ENCODE peak calls at places on chromosome 7, in ten cellular contexts. D is adrenal gland, L is prostate gland, P is IMR-90, H is transverse colon, C is testis, M is Peyer's patch, Y is HCT116, Q is heart left ventricle, J is NB4. B is an unnamed sample.

GRCh38 chr7:17408904-17409290 is 110.4 kb downstream of the AHR start:
- DNase-seq in D (no peak), L (no peak), P (peak; percentile 46), H (no peak), C (no peak), M (no peak), Y (no peak), Q (no peak), J (no peak), B (no peak)

GRCh38 chr7:366171-366916 is 76.4 kb downstream of the FOXL3 start:
- DNase-seq in D (no peak), L (no peak), P (peak; percentile 17), H (no peak), C (no peak), M (peak; percentile 14), Y (no peak), Q (peak; percentile 19), J (peak; percentile 23), B (no peak)

GRCh38 chr7:55521543-55522267 is 50.6 kb downstream of the VOPP1 start:
- DNase-seq in D (no peak), L (no peak), P (peak; percentile 13), H (peak; percentile 81), C (no peak), M (peak; percentile 69), Y (no peak), Q (no peak), J (no peak), B (no peak)

GRCh38 chr7:43593010-43593409 is 10.1 kb downstream of the STK17A start:
- DNase-seq in D (no peak), L (no peak), P (no peak), H (no peak), C (no peak), M (no peak), Y (no peak), Q (no peak), J (no peak), B (no peak)

GRCh38 chr7:36806897-36807296 is 82.6 kb upstream of the AOAH start:
- DNase-seq in D (no peak), L (no peak), P (no peak), H (no peak), C (no peak), M (no peak), Y (no peak), Q (no peak), J (peak; percentile 85), B (no peak)

GRCh38 chr7:48084727-48085432 is 4.2 kb upstream of the UPP1 start:
- DNase-seq in D (peak; percentile 86), L (no peak), P (peak; percentile 99), H (peak; percentile 64), C (peak; percentile 52), M (no peak), Y (peak; percentile 87), Q (peak; percentile 76), J (peak; percentile 99), B (peak; percentile 27)

GRCh38 chr7:12647364-12648219 is 39.8 kb upstream of the ARL4A start:
- DNase-seq in D (peak; percentile 79), L (no peak), P (peak; percentile 68), H (peak; percentile 18), C (no peak), M (no peak), Y (peak; percentile 80), Q (no peak), J (no peak), B (peak; percentile 61)

GRCh38 chr7:142563470-142563869 is 185.8 kb upstream of the PRSS1 start:
- DNase-seq in D (no peak), L (no peak), P (peak; percentile 51), H (no peak), C (no peak), M (no peak), Y (no peak), Q (no peak), J (no peak), B (no peak)

GRCh38 chr7:41007351-41007751 is 695.5 kb downstream of the INHBA start:
- DNase-seq in D (no peak), L (no peak), P (no peak), H (no peak), C (no peak), M (no peak), Y (no peak), Q (no peak), J (no peak), B (no peak)

GRCh38 chr7:129859188-129859587 is 93.6 kb downstream of the UBE2H start:
- DNase-seq in D (no peak), L (no peak), P (peak; percentile 15), H (no peak), C (no peak), M (no peak), Y (no peak), Q (no peak), J (peak; percentile 86), B (no peak)

GRCh38 chr7:144256112-144256511 is 8.5 kb downstream of the OR2A7 start:
- DNase-seq in D (no peak), L (no peak), P (no peak), H (no peak), C (no peak), M (no peak), Y (peak; percentile 65), Q (no peak), J (peak; percentile 12), B (no peak)

GRCh38 chr7:117085769-117086463 is 132.6 kb downstream of the ST7 start:
- DNase-seq in D (no peak), L (no peak), P (peak; percentile 54), H (no peak), C (no peak), M (no peak), Y (no peak), Q (no peak), J (no peak), B (no peak)

GRCh38 chr7:117088623-117089199 is 135.4 kb downstream of the ST7 start:
- DNase-seq in D (no peak), L (no peak), P (no peak), H (no peak), C (no peak), M (no peak), Y (no peak), Q (no peak), J (peak; percentile 20), B (no peak)

GRCh38 chr7:117085275-117085674 is 132.0 kb downstream of the ST7 start:
- DNase-seq in D (no peak), L (no peak), P (no peak), H (no peak), C (no peak), M (no peak), Y (no peak), Q (no peak), J (no peak), B (no peak)

GRCh38 chr7:117086788-117087187 is 133.5 kb downstream of the ST7 start:
- DNase-seq in D (no peak), L (no peak), P (no peak), H (no peak), C (no peak), M (no peak), Y (no peak), Q (no peak), J (peak; percentile 72), B (peak; percentile 41)

GRCh38 chr7:117087639-117088396 is 134.5 kb downstream of the ST7 start:
- DNase-seq in D (no peak), L (no peak), P (no peak), H (no peak), C (no peak), M (no peak), Y (no peak), Q (no peak), J (peak; percentile 73), B (no peak)
- TF ChIP-seq POLR2A in D (no peak), L (no peak), P (no peak), H (no peak), C (no peak), M (no peak), Y (no peak), Q (no peak), J (no peak), B (no peak)

GRCh38 chr7:28685660-28686417 is 272.3 kb downstream of the TRIL start:
- DNase-seq in D (peak; percentile 94), L (peak; percentile 93), P (peak; percentile 99), H (peak; percentile 87), C (peak; percentile 91), M (peak; percentile 57), Y (peak; percentile 65), Q (peak; percentile 93), J (peak; percentile 85), B (peak; percentile 82)
- TF ChIP-seq POLR2A in D (peak; percentile 49), L (peak; percentile 45), P (peak; percentile 93), H (peak; percentile 67), C (no peak), M (peak; percentile 28), Y (no peak), Q (peak; percentile 71), J (no peak), B (no peak)

DNA sequence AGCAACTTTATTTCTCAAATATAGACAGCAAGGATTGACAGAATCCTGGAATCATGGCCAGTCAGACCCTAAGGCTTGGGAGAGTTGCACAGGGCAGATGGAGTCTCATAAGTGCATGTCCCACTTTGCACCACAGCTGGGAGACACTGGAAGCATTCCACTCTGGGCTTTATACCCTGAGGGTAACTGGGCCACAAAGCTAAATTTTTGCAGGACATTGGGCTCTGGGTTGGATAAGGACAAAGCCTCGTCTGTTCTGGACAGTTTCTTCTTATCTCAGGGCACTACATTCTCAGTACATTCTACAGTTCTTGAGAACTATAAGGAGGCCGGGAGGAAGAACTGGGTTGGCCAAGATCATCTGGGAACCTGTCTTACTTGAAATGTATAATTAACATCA is 158.3 kb upstream of the IGFBP3 start:
- DNase-seq in D (no peak), L (no peak), P (no peak), H (no peak), C (no peak), M (no peak), Y (no peak), Q (no peak), J (no peak), B (no peak)
- TF ChIP-seq POLR2A in D (no peak), L (no peak), P (no peak), H (no peak), C (no peak), M (no peak), Y (no peak), Q (no peak), J (no peak), B (no peak)

GRCh38 chr7:98878365-98879197 is at the start of gene TRRAP:
- DNase-seq in D (peak; percentile 69), L (peak; percentile 41), P (peak; percentile 62), H (peak; percentile 72), C (peak; percentile 78), M (peak; percentile 79), Y (no peak), Q (peak; percentile 83), J (peak; percentile 85), B (peak; percentile 91)

GRCh38 chr7:98880485-98880884 is 2.2 kb downstream of the TRRAP start:
- DNase-seq in D (no peak), L (no peak), P (no peak), H (no peak), C (no peak), M (no peak), Y (no peak), Q (no peak), J (no peak), B (no peak)

GRCh38 chr7:98877692-98878364 is 504 bp upstream of the TRRAP start:
- DNase-seq in D (no peak), L (no peak), P (no peak), H (no peak), C (peak; percentile 24), M (no peak), Y (no peak), Q (no peak), J (no peak), B (no peak)

GRCh38 chr7:98879989-98880337 is 1.6 kb downstream of the TRRAP start:
- DNase-seq in D (no peak), L (no peak), P (no peak), H (no peak), C (no peak), M (no peak), Y (no peak), Q (no peak), J (no peak), B (no peak)

GRCh38 chr7:98879198-98879988 is 1.1 kb downstream of the TRRAP start:
- DNase-seq in D (peak; percentile 39), L (peak; percentile 16), P (peak; percentile 17), H (peak; percentile 60), C (peak; percentile 62), M (peak; percentile 58), Y (peak; percentile 27), Q (peak; percentile 34), J (peak; percentile 29), B (peak; percentile 57)
- TF ChIP-seq POLR2A in D (no peak), L (no peak), P (no peak), H (peak; percentile 20), C (no peak), M (no peak), Y (no peak), Q (no peak), J (no peak), B (no peak)